ENCODE peak calls at places on chromosome 18, in nine cellular contexts. P is K562, F is upper lobe of left lung, Y is spleen, R is Peyer's patch, V is uterus, S is transverse colon, A is IMR-90, B is ovary. M is an unnamed sample.

GRCh38 chr18:72866901-72867701 is 686 bp downstream of the NETO1 start:
- DNase-seq in S (no peak), A (no peak), V (no peak), B (no peak), F (peak; percentile 77), P (no peak), R (no peak), Y (peak; percentile 77), M (no peak)

GRCh38 chr18:34738173-34738894 is 28.2 kb downstream of the DTNA start:
- DNase-seq in B (no peak), R (no peak), F (no peak), S (no peak), A (no peak), P (no peak), V (no peak), Y (no peak), M (no peak)

GRCh38 chr18:78722959-78723706 is 256.5 kb upstream of the SALL3 start:
- DNase-seq in A (no peak), S (no peak), B (no peak), R (no peak), Y (peak; percentile 39), V (peak; percentile 3), F (no peak), P (no peak), M (no peak)

GRCh38 chr18:6798896-6799295 is 69.4 kb downstream of the ARHGAP28 start:
- DNase-seq in Y (no peak), R (no peak), P (no peak), B (no peak), F (no peak), S (no peak), A (no peak), V (no peak), M (no peak)

GRCh38 chr18:79309572-79310278 is 86.0 kb upstream of the NFATC1 start:
- DNase-seq in Y (no peak), P (no peak), A (no peak), R (no peak), F (no peak), S (no peak), V (no peak), B (no peak), M (no peak)

GRCh38 chr18:68104036-68104435 is 587.5 kb upstream of the DSEL start:
- DNase-seq in P (no peak), S (no peak), B (no peak), A (no peak), V (no peak), R (no peak), F (no peak), Y (no peak), M (no peak)

GRCh38 chr18:26277374-26277773 is 51.1 kb downstream of the TAF4B start:
- DNase-seq in A (no peak), Y (no peak), F (no peak), V (no peak), S (no peak), B (no peak), R (no peak), P (no peak), M (no peak)

GRCh38 chr18:59957957-59958356 is 58.2 kb downstream of the PMAIP1 start:
- DNase-seq in V (peak; percentile 22), S (peak; percentile 47), P (peak; percentile 9), Y (no peak), B (no peak), R (peak; percentile 81), F (no peak), A (peak; percentile 83), M (peak; percentile 56)

GRCh38 chr18:74896390-74896991 is 298.8 kb downstream of the ZNF407 start:
- DNase-seq in A (peak; percentile 12), S (peak; percentile 55), V (no peak), F (no peak), P (no peak), R (peak; percentile 73), B (peak; percentile 23), Y (no peak), M (peak; percentile 61)

GRCh38 chr18:49766646-49767045 is 46.7 kb downstream of the ACAA2 start:
- DNase-seq in A (no peak), F (no peak), Y (no peak), R (no peak), S (no peak), B (no peak), V (no peak), P (no peak), M (no peak)

GRCh38 chr18:7567487-7568425 is 640 bp downstream of the PTPRM start:
- DNase-seq in Y (peak; percentile 82), V (peak; percentile 43), F (peak; percentile 92), A (peak; percentile 64), B (peak; percentile 54), S (peak; percentile 27), P (no peak), R (peak; percentile 56), M (peak; percentile 70)

GRCh38 chr18:66534110-66534509 is 69.8 kb downstream of the CDH19 start:
- DNase-seq in P (no peak), A (no peak), R (no peak), S (no peak), Y (no peak), B (no peak), F (no peak), V (no peak), M (no peak)

GRCh38 chr18:58657081-58657480 is 14.2 kb upstream of the MALT1 start:
- DNase-seq in B (no peak), F (no peak), S (no peak), P (no peak), V (no peak), R (no peak), A (no peak), Y (no peak), M (no peak)
- TF ChIP-seq POLR2A in B (no peak), F (no peak), S (no peak), P (no peak), V (no peak), R (no peak), A (no peak), Y (no peak), M (no peak)

GRCh38 chr18:10070581-10071000 is 156.8 kb downstream of the VAPA start:
- DNase-seq in Y (no peak), S (no peak), P (no peak), V (no peak), A (peak; percentile 43), B (no peak), F (no peak), R (no peak), M (no peak)

GRCh38 chr18:10074122-10074521 is 160.3 kb downstream of the VAPA start:
- DNase-seq in R (no peak), F (no peak), V (no peak), A (no peak), S (no peak), Y (no peak), P (no peak), B (no peak), M (no peak)

GRCh38 chr18:10067670-10068659 is 154.1 kb downstream of the VAPA start:
- DNase-seq in B (no peak), R (no peak), F (no peak), Y (no peak), S (no peak), V (no peak), P (no peak), A (no peak), M (no peak)

GRCh38 chr18:10076502-10077030 is 162.8 kb downstream of the VAPA start:
- DNase-seq in Y (no peak), V (no peak), B (no peak), F (no peak), S (no peak), P (no peak), A (no peak), R (no peak), M (peak; percentile 32)

GRCh38 chr18:10072659-10073309 is 159.0 kb downstream of the VAPA start:
- DNase-seq in P (no peak), V (no peak), R (no peak), A (peak; percentile 65), B (no peak), F (no peak), Y (no peak), S (no peak), M (peak; percentile 56)
- H3K4me1 ChIP-seq in P (no peaks in the 10 kb centered on the region), V (no peaks in the 10 kb centered on the region), R (no peaks in the 10 kb centered on the region), A (peaks cover 16% of the 10 kb centered on the region), B (peaks cover 9% of the 10 kb centered on the region), F (peaks cover 5% of the 10 kb centered on the region), Y (no peaks in the 10 kb centered on the region), S (no peaks in the 10 kb centered on the region), M (peaks cover 15% of the 10 kb centered on the region)

GRCh38 chr18:77046994-77047393 is 85.6 kb downstream of the MBP start:
- DNase-seq in S (no peak), Y (no peak), A (no peak), V (no peak), F (no peak), P (no peak), B (no peak), R (no peak), M (no peak)

GRCh38 chr18:77046409-77046808 is 86.2 kb downstream of the MBP start:
- DNase-seq in R (no peak), F (no peak), V (no peak), A (no peak), P (no peak), Y (no peak), B (no peak), S (no peak), M (no peak)

GRCh38 chr18:77043541-77044280 is 88.9 kb downstream of the MBP start:
- DNase-seq in Y (no peak), B (no peak), P (no peak), R (no peak), A (peak; percentile 33), V (no peak), F (peak; percentile 54), S (no peak), M (no peak)

GRCh38 chr18:77045682-77046081 is 86.9 kb downstream of the MBP start:
- DNase-seq in A (no peak), S (no peak), P (no peak), Y (no peak), V (no peak), R (no peak), B (no peak), F (no peak), M (no peak)

DNA sequence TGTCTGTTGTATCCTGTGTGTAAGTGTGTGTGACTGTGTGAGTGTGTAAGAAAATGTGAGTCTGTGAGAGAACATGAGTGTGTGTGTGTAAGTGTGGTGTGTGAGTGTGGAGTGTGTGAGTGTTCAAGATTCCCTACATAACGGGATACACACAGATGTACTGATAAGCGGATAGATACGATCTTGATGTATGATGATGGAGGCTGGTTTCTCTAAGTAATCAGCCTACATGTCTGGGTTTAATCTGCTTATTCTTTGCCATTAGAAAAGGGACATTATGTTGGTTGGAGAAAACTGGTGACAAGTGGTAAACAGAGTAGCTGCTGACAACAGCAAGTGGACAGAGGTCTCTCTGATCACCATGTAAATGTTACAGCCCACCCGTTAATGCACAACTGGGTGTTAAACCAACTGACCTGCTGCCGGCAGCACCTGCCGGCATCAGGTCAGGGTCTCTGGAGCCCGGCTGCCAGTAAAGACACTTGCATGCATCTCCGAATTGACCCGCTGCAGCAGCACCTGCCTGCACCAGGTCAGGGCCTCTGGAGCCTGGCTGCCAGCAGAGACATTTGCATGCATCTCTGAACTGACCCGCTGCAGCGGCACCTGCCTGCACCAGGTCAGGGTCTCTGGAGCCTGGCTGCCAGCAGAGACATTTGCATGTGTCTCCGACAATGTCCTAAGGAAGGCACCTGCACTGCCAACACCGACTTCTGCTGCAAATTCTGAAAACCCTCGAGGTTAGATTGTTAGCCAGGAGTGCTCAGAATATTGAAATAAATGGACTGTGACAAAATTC is 87.5 kb downstream of the MBP start:
- DNase-seq in S (no peak), V (no peak), F (peak; percentile 30), B (no peak), A (no peak), R (peak; percentile 68), P (no peak), Y (no peak), M (no peak)
- H3K27ac ChIP-seq in S (no peak overlapping the region), V (no peak overlapping the region), F (no peak overlapping the region), B (no peak overlapping the region), A (no peak overlapping the region), R (no peak overlapping the region), P (no peak overlapping the region), Y (no peak overlapping the region), M (no peak overlapping the region)

GRCh38 chr18:54357660-54358494 is at the start of the genes C18orf54 and STARD6:
- DNase-seq in R (peak; percentile 95), F (peak; percentile 96), B (peak; percentile 82), A (peak; percentile 85), P (peak; percentile 90), S (peak; percentile 90), V (peak; percentile 81), Y (peak; percentile 98), M (peak; percentile 83)
- TF ChIP-seq POLR2A in R (peak; percentile 37), F (no peak), B (no peak), A (peak; percentile 32), P (peak; percentile 85), S (peak; percentile 55), V (no peak), Y (no peak), M (peak; percentile 25)

M was measured in body of pancreas.